ENCODE peak calls at places on chromosomes 13 and 19, in nine cellular contexts. One of them, this sample, is unnamed.

GRCh38 chr19:39599116-39599515 is 3.2 kb upstream of the LGALS13 start:
- DNase-seq in activated naive CD4-positive, alpha-beta T cell treated with anti-CD3 and anti-CD28 coated beads, Interleukin-2, amount 10 ng/mL, durations not matched to agents 7 days and 5 days: peak
- DNase-seq in activated CD8-positive, alpha-beta memory T cell treated with anti-CD3 and anti-CD28 coated beads for 4 hours: no peak
- DNase-seq in left lung: no peak
- DNase-seq in activated CD4-positive, CD25-positive, alpha-beta regulatory T cell: no peak
- DNase-seq in stromal cell of bone marrow: peak
- DNase-seq in endothelial cell: peak
- DNase-seq in Calu3: peak
- DNase-seq in AG04450: no peak
- DNase-seq in this sample: peak

GRCh38 chr13:40348096-40348679 is 318.3 kb downstream of the FOXO1 start:
- DNase-seq in activated naive CD4-positive, alpha-beta T cell treated with anti-CD3 and anti-CD28 coated beads, Interleukin-2, amount 10 ng/mL, durations not matched to agents 7 days and 5 days: no peak
- DNase-seq in activated CD8-positive, alpha-beta memory T cell treated with anti-CD3 and anti-CD28 coated beads for 4 hours: no peak
- DNase-seq in left lung: no peak
- DNase-seq in activated CD4-positive, CD25-positive, alpha-beta regulatory T cell: no peak
- DNase-seq in stromal cell of bone marrow: no peak
- DNase-seq in endothelial cell: no peak
- DNase-seq in Calu3: no peak
- DNase-seq in AG04450: no peak
- DNase-seq in this sample: no peak

GRCh38 chr19:16588089-16588823 is 16.0 kb upstream of the SLC35E1 start:
- DNase-seq in activated naive CD4-positive, alpha-beta T cell treated with anti-CD3 and anti-CD28 coated beads, Interleukin-2, amount 10 ng/mL, durations not matched to agents 7 days and 5 days: peak
- DNase-seq in activated CD8-positive, alpha-beta memory T cell treated with anti-CD3 and anti-CD28 coated beads for 4 hours: no peak
- DNase-seq in left lung: no peak
- DNase-seq in activated CD4-positive, CD25-positive, alpha-beta regulatory T cell: peak
- DNase-seq in stromal cell of bone marrow: no peak
- DNase-seq in endothelial cell: no peak
- DNase-seq in Calu3: no peak
- DNase-seq in AG04450: no peak
- DNase-seq in this sample: no peak

GRCh38 chr19:44623080-44623479 is 9.7 kb downstream of the IGSF23 start:
- DNase-seq in activated naive CD4-positive, alpha-beta T cell treated with anti-CD3 and anti-CD28 coated beads, Interleukin-2, amount 10 ng/mL, durations not matched to agents 7 days and 5 days: no peak
- DNase-seq in activated CD8-positive, alpha-beta memory T cell treated with anti-CD3 and anti-CD28 coated beads for 4 hours: no peak
- DNase-seq in left lung: no peak
- DNase-seq in activated CD4-positive, CD25-positive, alpha-beta regulatory T cell: no peak
- DNase-seq in stromal cell of bone marrow: peak
- DNase-seq in endothelial cell: peak
- DNase-seq in Calu3: no peak
- DNase-seq in AG04450: no peak
- DNase-seq in this sample: peak

GRCh38 chr19:37361994-37362393 is 8.9 kb upstream of the ZNF527 start:
- DNase-seq in activated naive CD4-positive, alpha-beta T cell treated with anti-CD3 and anti-CD28 coated beads, Interleukin-2, amount 10 ng/mL, durations not matched to agents 7 days and 5 days: no peak
- DNase-seq in activated CD8-positive, alpha-beta memory T cell treated with anti-CD3 and anti-CD28 coated beads for 4 hours: no peak
- DNase-seq in left lung: no peak
- DNase-seq in activated CD4-positive, CD25-positive, alpha-beta regulatory T cell: no peak
- DNase-seq in stromal cell of bone marrow: peak
- DNase-seq in endothelial cell: no peak
- DNase-seq in Calu3: no peak
- DNase-seq in AG04450: peak
- DNase-seq in this sample: no peak

GRCh38 chr19:383922-384800 is 24.8 kb downstream of the C2CD4C start:
- DNase-seq in activated naive CD4-positive, alpha-beta T cell treated with anti-CD3 and anti-CD28 coated beads, Interleukin-2, amount 10 ng/mL, durations not matched to agents 7 days and 5 days: no peak
- DNase-seq in activated CD8-positive, alpha-beta memory T cell treated with anti-CD3 and anti-CD28 coated beads for 4 hours: no peak
- DNase-seq in left lung: no peak
- DNase-seq in activated CD4-positive, CD25-positive, alpha-beta regulatory T cell: no peak
- DNase-seq in stromal cell of bone marrow: no peak
- DNase-seq in endothelial cell: peak
- DNase-seq in Calu3: no peak
- DNase-seq in AG04450: no peak
- DNase-seq in this sample: no peak

GRCh38 chr13:113750554-113751399 is 8.2 kb upstream of the TMEM255B start:
- DNase-seq in activated naive CD4-positive, alpha-beta T cell treated with anti-CD3 and anti-CD28 coated beads, Interleukin-2, amount 10 ng/mL, durations not matched to agents 7 days and 5 days: no peak
- DNase-seq in activated CD8-positive, alpha-beta memory T cell treated with anti-CD3 and anti-CD28 coated beads for 4 hours: no peak
- DNase-seq in left lung: no peak
- DNase-seq in activated CD4-positive, CD25-positive, alpha-beta regulatory T cell: no peak
- DNase-seq in stromal cell of bone marrow: no peak
- DNase-seq in endothelial cell: no peak
- DNase-seq in Calu3: no peak
- DNase-seq in AG04450: no peak
- DNase-seq in this sample: no peak

GRCh38 chr13:37058801-37059135 is 720 bp downstream of the SUPT20H start:
- DNase-seq in activated naive CD4-positive, alpha-beta T cell treated with anti-CD3 and anti-CD28 coated beads, Interleukin-2, amount 10 ng/mL, durations not matched to agents 7 days and 5 days: peak
- DNase-seq in activated CD8-positive, alpha-beta memory T cell treated with anti-CD3 and anti-CD28 coated beads for 4 hours: no peak
- DNase-seq in left lung: no peak
- DNase-seq in activated CD4-positive, CD25-positive, alpha-beta regulatory T cell: peak
- DNase-seq in stromal cell of bone marrow: no peak
- DNase-seq in endothelial cell: peak
- DNase-seq in Calu3: peak
- DNase-seq in AG04450: no peak
- DNase-seq in this sample: peak

GRCh38 chr13:25575562-25575961 is 203.8 kb downstream of the ATP8A2 start:
- DNase-seq in activated naive CD4-positive, alpha-beta T cell treated with anti-CD3 and anti-CD28 coated beads, Interleukin-2, amount 10 ng/mL, durations not matched to agents 7 days and 5 days: no peak
- DNase-seq in activated CD8-positive, alpha-beta memory T cell treated with anti-CD3 and anti-CD28 coated beads for 4 hours: no peak
- DNase-seq in left lung: no peak
- DNase-seq in activated CD4-positive, CD25-positive, alpha-beta regulatory T cell: no peak
- DNase-seq in stromal cell of bone marrow: no peak
- DNase-seq in endothelial cell: no peak
- DNase-seq in Calu3: no peak
- DNase-seq in AG04450: no peak
- DNase-seq in this sample: no peak

GRCh38 chr13:99313473-99313872 is 6.3 kb upstream of the GPR183 start:
- DNase-seq in activated naive CD4-positive, alpha-beta T cell treated with anti-CD3 and anti-CD28 coated beads, Interleukin-2, amount 10 ng/mL, durations not matched to agents 7 days and 5 days: no peak
- DNase-seq in activated CD8-positive, alpha-beta memory T cell treated with anti-CD3 and anti-CD28 coated beads for 4 hours: no peak
- DNase-seq in left lung: no peak
- DNase-seq in activated CD4-positive, CD25-positive, alpha-beta regulatory T cell: no peak
- DNase-seq in stromal cell of bone marrow: no peak
- DNase-seq in endothelial cell: peak
- DNase-seq in Calu3: no peak
- DNase-seq in AG04450: no peak
- DNase-seq in this sample: peak